ENCODE peak calls at places on chromosomes 12 and 14, in five cellular contexts. One of them, this sample, is unnamed.

GRCh38 chr14:97994020-97994531 is 1196.9 kb downstream of the VRK1 start:
- DNase-seq in bronchial epithelial cell: no peak
- DNase-seq in H7: no peak
- DNase-seq in stomach: no peak
- DNase-seq in RWPE1: no peak
- DNase-seq in this sample: no peak

GRCh38 chr12:49962861-49963765 is 1.4 kb downstream of the AQP5 start:
- DNase-seq in H7: peak
- DNase-seq in bronchial epithelial cell: peak
- DNase-seq in RWPE1: peak
- DNase-seq in stomach: peak
- DNase-seq in this sample: peak

GRCh38 chr12:49961993-49962764 is 507 bp downstream of the AQP5 start:
- DNase-seq in stomach: no peak
- DNase-seq in H7: peak
- DNase-seq in RWPE1: no peak
- DNase-seq in bronchial epithelial cell: no peak
- DNase-seq in this sample: no peak

GRCh38 chr12:11836282-11836963 is 186.9 kb downstream of the ETV6 start:
- DNase-seq in RWPE1: no peak
- DNase-seq in H7: peak
- DNase-seq in stomach: peak
- DNase-seq in bronchial epithelial cell: no peak
- DNase-seq in this sample: no peak

GRCh38 chr12:101935769-101936741 is 58.7 kb downstream of the DRAM1 start:
- DNase-seq in H7: no peak
- DNase-seq in RWPE1: peak
- DNase-seq in stomach: no peak
- DNase-seq in bronchial epithelial cell: peak
- DNase-seq in this sample: no peak

GRCh38 chr12:27456618-27457017 is 10.1 kb downstream of the SMCO2 start:
- DNase-seq in RWPE1: no peak
- DNase-seq in bronchial epithelial cell: no peak
- DNase-seq in stomach: no peak
- DNase-seq in H7: no peak
- DNase-seq in this sample: no peak

GRCh38 chr12:127125607-127126259 is 1141.2 kb upstream of the TMEM132C start:
- DNase-seq in H7: no peak
- DNase-seq in bronchial epithelial cell: peak
- DNase-seq in stomach: no peak
- DNase-seq in RWPE1: peak
- DNase-seq in this sample: no peak

GRCh38 chr12:74021937-74022336 is 515.7 kb upstream of the ATXN7L3B start:
- DNase-seq in bronchial epithelial cell: peak
- DNase-seq in RWPE1: peak
- DNase-seq in stomach: peak
- DNase-seq in H7: peak
- DNase-seq in this sample: peak

GRCh38 chr12:89060133-89060532 is 292.2 kb downstream of the DUSP6 start:
- DNase-seq in stomach: no peak
- DNase-seq in H7: no peak
- DNase-seq in bronchial epithelial cell: no peak
- DNase-seq in RWPE1: no peak
- DNase-seq in this sample: no peak

GRCh38 chr12:52193991-52194390 is 2.2 kb upstream of the KRT80 start:
- DNase-seq in stomach: no peak
- DNase-seq in bronchial epithelial cell: no peak
- DNase-seq in H7: no peak
- DNase-seq in RWPE1: no peak
- DNase-seq in this sample: no peak

GRCh38 chr14:23610090-23610814 is 25.9 kb upstream of the DHRS2 start:
- DNase-seq in stomach: no peak
- DNase-seq in bronchial epithelial cell: no peak
- DNase-seq in H7: no peak
- DNase-seq in RWPE1: no peak
- DNase-seq in this sample: no peak

GRCh38 chr12:47077206-47078085 is 2.0 kb upstream of the PCED1B start:
- DNase-seq in bronchial epithelial cell: no peak
- DNase-seq in stomach: no peak
- DNase-seq in RWPE1: no peak
- DNase-seq in H7: no peak
- DNase-seq in this sample: no peak

GRCh38 chr12:105561981-105562726 is 231.7 kb downstream of the C12orf75 start:
- DNase-seq in stomach: peak
- DNase-seq in RWPE1: peak
- DNase-seq in H7: no peak
- DNase-seq in bronchial epithelial cell: peak
- DNase-seq in this sample: no peak

GRCh38 chr12:58803893-58804292 is 116.4 kb downstream of the LRIG3 start:
- DNase-seq in bronchial epithelial cell: peak
- DNase-seq in RWPE1: peak
- DNase-seq in stomach: no peak
- DNase-seq in H7: no peak
- DNase-seq in this sample: no peak

GRCh38 chr14:50871223-50871622 is 630 bp upstream of the ABHD12B start:
- DNase-seq in bronchial epithelial cell: no peak
- DNase-seq in stomach: no peak
- DNase-seq in RWPE1: no peak
- DNase-seq in H7: no peak
- DNase-seq in this sample: no peak

GRCh38 chr12:43131304-43131703 is 420.7 kb downstream of the ADAMTS20 start:
- DNase-seq in RWPE1: no peak
- DNase-seq in bronchial epithelial cell: no peak
- DNase-seq in H7: peak
- DNase-seq in stomach: no peak
- DNase-seq in this sample: no peak

GRCh38 chr14:99757331-99758070 is 35.7 kb upstream of the EML1 start:
- DNase-seq in stomach: no peak
- DNase-seq in H7: no peak
- DNase-seq in bronchial epithelial cell: peak
- DNase-seq in RWPE1: peak
- DNase-seq in this sample: peak

GRCh38 chr12:110317921-110318320 is 36.9 kb downstream of the ATP2A2 start:
- DNase-seq in RWPE1: no peak
- DNase-seq in H7: no peak
- DNase-seq in stomach: no peak
- DNase-seq in bronchial epithelial cell: no peak
- DNase-seq in this sample: no peak

GRCh38 chr12:10397311-10397710 is 7.5 kb upstream of the KLRK1 start:
- DNase-seq in stomach: no peak
- DNase-seq in H7: no peak
- DNase-seq in bronchial epithelial cell: no peak
- DNase-seq in RWPE1: no peak
- DNase-seq in this sample: no peak

GRCh38 chr14:104681689-104682074 is 7.7 kb upstream of the INF2 start:
- DNase-seq in bronchial epithelial cell: peak
- DNase-seq in H7: peak
- DNase-seq in RWPE1: peak
- DNase-seq in stomach: peak
- DNase-seq in this sample: peak

GRCh38 chr12:82596484-82596883 is 90.2 kb upstream of the TMTC2 start:
- DNase-seq in stomach: no peak
- DNase-seq in RWPE1: no peak
- DNase-seq in H7: no peak
- DNase-seq in bronchial epithelial cell: no peak
- DNase-seq in this sample: no peak

GRCh38 chr12:26010293-26010821 is 51.9 kb downstream of the RASSF8 start:
- DNase-seq in H7: no peak
- DNase-seq in stomach: no peak
- DNase-seq in RWPE1: peak
- DNase-seq in bronchial epithelial cell: peak
- DNase-seq in this sample: no peak

GRCh38 chr14:79502101-79502750 is 709.1 kb downstream of the DIO2 start:
- DNase-seq in RWPE1: no peak
- DNase-seq in bronchial epithelial cell: no peak
- DNase-seq in stomach: no peak
- DNase-seq in H7: peak
- DNase-seq in this sample: no peak

GRCh38 chr12:116592116-116592637 is 33.0 kb downstream of the MAP1LC3B2 start:
- DNase-seq in H7: no peak
- DNase-seq in stomach: peak
- DNase-seq in bronchial epithelial cell: no peak
- DNase-seq in RWPE1: no peak
- DNase-seq in this sample: no peak

GRCh38 chr12:114355389-114356088 is 50.4 kb downstream of the TBX5 start:
- DNase-seq in stomach: no peak
- DNase-seq in bronchial epithelial cell: no peak
- DNase-seq in H7: peak
- DNase-seq in RWPE1: no peak
- DNase-seq in this sample: no peak

This sample was measured in right lobe of liver.